ENCODE peak calls at places on chromosomes 4 and X, in nine cellular contexts. M is ELR; U is T-helper 2 cell; D is SW480; W is GM12865; H is ascending aorta; J is progenitor cell of endocrine pancreas; G is activated CD8-positive, alpha-beta memory T cell treated with anti-CD3 and anti-CD28 coated beads for 4 hours; T is NCI-H460. X is an unnamed sample.

GRCh38 chr4:108891921-108892320 is 129.1 kb upstream of the ETNPPL start:
- DNase-seq in D (no peak), U (no peak), W (no peak), G (no peak), H (no peak), T (no peak), J (no peak), M (no peak), X (no peak)

GRCh38 chr4:90120815-90121214 is 6.4 kb upstream of the CCSER1 start:
- DNase-seq in G (no peak), H (no peak), D (no peak), T (no peak), W (no peak), J (no peak), M (no peak), U (no peak), X (no peak)

GRCh38 chr4:154361450-154361849 is 130.1 kb downstream of the DCHS2 start:
- DNase-seq in D (no peak), H (no peak), W (peak; percentile 33), G (no peak), T (no peak), M (no peak), U (no peak), J (no peak), X (no peak)

GRCh38 chrX:106894978-106895452 is 8.1 kb downstream of the RIPPLY1 start:
- DNase-seq in H (no peak), D (no peak), J (no peak), M (peak; percentile 83), T (peak; percentile 48), W (no peak), G (no peak), U (no peak), X (no peak)

GRCh38 chrX:30196322-30196721 is 19.0 kb upstream of the MAGEB2 start:
- DNase-seq in T (no peak), M (peak; percentile 2), G (no peak), U (no peak), H (no peak), W (peak; percentile 11), J (no peak), D (peak; percentile 45), X (no peak)

GRCh38 chr4:119135721-119136121 is at the start of gene MYOZ2:
- DNase-seq in G (no peak), U (no peak), M (peak; percentile 26), W (no peak), D (no peak), T (no peak), H (no peak), J (no peak), X (no peak)

GRCh38 chr4:38090450-38091246 is 130.4 kb downstream of the PTTG2 start:
- DNase-seq in T (no peak), J (no peak), M (no peak), W (no peak), G (no peak), D (no peak), H (no peak), U (no peak), X (no peak)

GRCh38 chrX:127389900-127390299 is 570.4 kb downstream of the PRR32 start:
- DNase-seq in T (no peak), W (no peak), J (no peak), U (no peak), H (no peak), M (no peak), D (no peak), G (no peak), X (no peak)

GRCh38 chr4:56861365-56861764 is 39.9 kb upstream of the SPINK2 start:
- DNase-seq in W (peak; percentile 40), G (no peak), J (no peak), U (no peak), T (no peak), M (peak; percentile 31), H (no peak), D (no peak), X (no peak)

GRCh38 chr4:3339566-3339965 is 46.7 kb downstream of the RGS12 start:
- DNase-seq in G (no peak), D (no peak), W (no peak), M (no peak), H (no peak), J (no peak), U (no peak), T (no peak), X (no peak)

GRCh38 chr4:158461336-158461735 is 60.3 kb upstream of the RXFP1 start:
- DNase-seq in M (no peak), D (no peak), G (no peak), W (no peak), H (no peak), U (no peak), J (no peak), T (no peak), X (no peak)

GRCh38 chr4:55574252-55574651 is 17.8 kb downstream of the PDCL2 start:
- DNase-seq in T (no peak), M (peak; percentile 28), G (no peak), U (no peak), J (no peak), H (no peak), W (no peak), D (no peak), X (no peak)

GRCh38 chr4:24551492-24552330 is 32.6 kb downstream of the DHX15 start:
- DNase-seq in T (no peak), D (no peak), G (no peak), W (no peak), H (no peak), J (no peak), M (peak; percentile 42), U (no peak), X (no peak)

GRCh38 chr4:1065732-1066131 is 47.6 kb downstream of the RNF212 start:
- DNase-seq in G (no peak), D (no peak), H (no peak), U (no peak), W (no peak), M (no peak), J (no peak), T (no peak), X (no peak)

GRCh38 chr4:1136028-1136427 is 22.7 kb upstream of the RNF212 start:
- DNase-seq in G (no peak), D (no peak), M (no peak), H (no peak), U (no peak), T (no peak), J (no peak), W (no peak), X (no peak)

GRCh38 chrX:13401724-13402123 is 81.9 kb upstream of the ATXN3L start:
- DNase-seq in D (no peak), M (no peak), G (no peak), U (no peak), W (no peak), H (no peak), J (no peak), T (no peak), X (no peak)

GRCh38 chr4:948936-949300 is 16.7 kb downstream of the TMEM175 start:
- DNase-seq in U (no peak), T (no peak), J (no peak), G (no peak), M (no peak), D (no peak), W (no peak), H (no peak), X (no peak)

GRCh38 chrX:13165747-13166146 is 121.3 kb upstream of the FAM9C start:
- DNase-seq in U (no peak), D (no peak), W (no peak), T (no peak), J (no peak), G (no peak), H (no peak), M (no peak), X (no peak)

GRCh38 chr4:2818351-2818939 is 25.2 kb upstream of the ADD1 start:
- DNase-seq in D (no peak), M (peak; percentile 15), J (no peak), U (no peak), H (no peak), T (no peak), G (no peak), W (no peak), X (no peak)

GRCh38 chrX:19094654-19095053 is 27.6 kb downstream of the ADGRG2 start:
- DNase-seq in J (no peak), G (no peak), W (no peak), U (no peak), M (no peak), H (no peak), D (no peak), T (no peak), X (no peak)

GRCh38 chr4:54539500-54540029 is 118.2 kb upstream of the KIT start:
- DNase-seq in H (no peak), T (peak; percentile 8), M (peak; percentile 66), G (no peak), J (peak; percentile 47), D (peak; percentile 34), W (no peak), U (no peak), X (no peak)

GRCh38 chr4:104643805-104644204 is 149.1 kb upstream of the CXXC4 start:
- DNase-seq in G (no peak), H (no peak), D (no peak), J (no peak), T (no peak), M (no peak), U (no peak), W (no peak), X (no peak)

GRCh38 chrX:119935215-119935893 is 8.2 kb downstream of the NKAP start:
- DNase-seq in G (no peak), J (no peak), D (no peak), U (no peak), T (no peak), W (no peak), M (no peak), H (no peak), X (no peak)

X was measured in SIG-M5.